ENCODE peak calls at places on chromosomes 11 and 22, in nine cellular contexts. W is hippocampal formation; E is IMR-90; Q is effector memory CD4-positive, alpha-beta T cell; K is astrocyte of the hippocampus; B is Calu3; O is hepatocyte; N is M059J; V is dermis blood vessel endothelial cell. A is an unnamed sample.

GRCh38 chr11:132075447-132075846 is 705.0 kb downstream of the NTM start:
- DNase-seq in W (no peak), E (no peak), Q (no peak), K (no peak), B (no peak), O (no peak), N (no peak), V (no peak), A (no peak)

GRCh38 chr22:50551160-50551752 is 5.6 kb downstream of the KLHDC7B start:
- DNase-seq in W (no peak), E (no peak), Q (no peak), K (no peak), B (no peak), O (no peak), N (no peak), V (no peak), A (no peak)

GRCh38 chr11:15635501-15635900 is 520.8 kb downstream of the INSC start:
- DNase-seq in W (no peak), E (no peak), Q (no peak), K (no peak), B (no peak), O (no peak), N (no peak), V (no peak), A (no peak)

GRCh38 chr11:123517559-123518364 is 87.7 kb downstream of the GRAMD1B start:
- DNase-seq in W (no peak), E (no peak), Q (no peak), K (no peak), B (no peak), O (no peak), N (no peak), V (no peak), A (peak)

GRCh38 chr11:69819109-69819490 is at the start of gene FGF3:
- DNase-seq in W (no peak), E (no peak), Q (no peak), K (no peak), B (no peak), O (no peak), N (no peak), V (no peak), A (no peak)

GRCh38 chr11:17768547-17768946 is 34.0 kb downstream of the KCNC1 start:
- DNase-seq in W (no peak), E (no peak), Q (no peak), K (no peak), B (no peak), O (no peak), N (no peak), V (no peak), A (no peak)

GRCh38 chr22:39773976-39774539 is 119.5 kb downstream of the ENTHD1 start:
- DNase-seq in W (no peak), E (peak), Q (no peak), K (no peak), B (no peak), O (peak), N (peak), V (peak), A (peak)

GRCh38 chr22:19038728-19039447 is 83.3 kb downstream of the DGCR2 start:
- DNase-seq in W (no peak), E (no peak), Q (no peak), K (no peak), B (no peak), O (no peak), N (no peak), V (no peak), A (no peak)

GRCh38 chr11:44857490-44857889 is 93.2 kb downstream of the TP53I11 start:
- DNase-seq in W (no peak), E (no peak), Q (no peak), K (no peak), B (no peak), O (no peak), N (no peak), V (no peak), A (no peak)

GRCh38 chr11:1888347-1888753 is 3.3 kb downstream of the PRR33 start:
- DNase-seq in W (no peak), E (no peak), Q (no peak), K (no peak), B (no peak), O (no peak), N (no peak), V (no peak), A (no peak)

GRCh38 chr11:92136792-92137191 is 87.8 kb upstream of the FAT3 start:
- DNase-seq in W (no peak), E (no peak), Q (no peak), K (no peak), B (no peak), O (peak), N (peak), V (no peak), A (peak)

GRCh38 chr22:42893366-42894150 is 36.5 kb upstream of the ARFGAP3 start:
- DNase-seq in W (no peak), E (no peak), Q (no peak), K (no peak), B (no peak), O (no peak), N (no peak), V (no peak), A (no peak)

GRCh38 chr22:44758354-44758969 is 6.1 kb downstream of the ARHGAP8 start:
- DNase-seq in W (no peak), E (peak), Q (no peak), K (peak), B (no peak), O (peak), N (peak), V (no peak), A (peak)

A was measured in Daoy.